ENCODE peak calls at places on chromosomes 2 and 18, in seven cellular contexts. T is effector memory CD4-positive, alpha-beta T cell; A is esophagus muscularis mucosa; B is mucosa of descending colon; X is pancreas; U is HL-60; Q is GM23248. H is an unnamed sample.

GRCh38 chr2:112705576-112705975 is 15.2 kb upstream of the NT5DC4 start:
- DNase-seq in T (no peak), A (no peak), B (no peak), X (no peak), U (no peak), Q (no peak), H (no peak)

GRCh38 chr2:191190439-191190838 is 39.6 kb upstream of the STAT4 start:
- DNase-seq in T (no peak), A (peak; percentile 72), B (no peak), X (no peak), U (no peak), Q (no peak), H (no peak)

GRCh38 chr2:216286616-216287231 is 85.6 kb downstream of the MARCHF4 start:
- DNase-seq in T (no peak), A (no peak), B (no peak), X (no peak), U (no peak), Q (peak; percentile 4), H (peak; percentile 52)

GRCh38 chr2:27078267-27079194 is at the start of gene EMILIN1:
- DNase-seq in T (no peak), A (peak; percentile 97), B (peak; percentile 61), X (no peak), U (no peak), Q (peak; percentile 96), H (peak; percentile 94)

GRCh38 chr18:51664236-51664635 is 466.8 kb upstream of the MEX3C start:
- DNase-seq in T (no peak), A (no peak), B (no peak), X (no peak), U (no peak), Q (no peak), H (no peak)

GRCh38 chr2:112482309-112483046 is 522 bp downstream of the TTL start:
- DNase-seq in T (peak; percentile 13), A (no peak), B (peak; percentile 35), X (peak; percentile 38), U (peak; percentile 20), Q (peak; percentile 69), H (peak; percentile 60)

GRCh38 chr2:169776483-169776802 is 22.2 kb upstream of the SSB start:
- DNase-seq in T (no peak), A (no peak), B (no peak), X (no peak), U (no peak), Q (no peak), H (peak; percentile 6)

GRCh38 chr2:220370764-220371163 is 743.3 kb downstream of the SLC4A3 start:
- DNase-seq in T (no peak), A (no peak), B (no peak), X (no peak), U (no peak), Q (no peak), H (no peak)

GRCh38 chr2:145538661-145539319 is 1018.9 kb upstream of the ZEB2 start:
- DNase-seq in T (no peak), A (no peak), B (no peak), X (no peak), U (no peak), Q (no peak), H (no peak)

GRCh38 chr2:67899187-67899586 is 163.6 kb downstream of the C1D start:
- DNase-seq in T (no peak), A (no peak), B (no peak), X (peak; percentile 41), U (no peak), Q (no peak), H (no peak)

GRCh38 chr2:28601612-28602011 is 105.8 kb downstream of the PLB1 start:
- DNase-seq in T (no peak), A (no peak), B (no peak), X (no peak), U (no peak), Q (no peak), H (no peak)

GRCh38 chr18:73218293-73218692 is 350.5 kb upstream of the NETO1 start:
- DNase-seq in T (no peak), A (no peak), B (no peak), X (no peak), U (no peak), Q (no peak), H (no peak)

GRCh38 chr2:169143998-169144397 is 74.6 kb downstream of the DHRS9 start:
- DNase-seq in T (no peak), A (peak; percentile 50), B (no peak), X (no peak), U (no peak), Q (no peak), H (no peak)

GRCh38 chr2:218428846-218429558 is 10.1 kb downstream of the VIL1 start:
- DNase-seq in T (no peak), A (no peak), B (no peak), X (no peak), U (no peak), Q (no peak), H (no peak)
- H3K4me3 ChIP-seq in T (no peak overlapping the region), A (no peak overlapping the region), B (no peak overlapping the region), X (no peak overlapping the region), U (no peak overlapping the region), Q (no peak overlapping the region), H (no peak overlapping the region)

GRCh38 chr2:118854507-118855300 is 7.3 kb upstream of the EN1 start:
- DNase-seq in T (no peak), A (no peak), B (no peak), X (no peak), U (no peak), Q (no peak), H (no peak)

GRCh38 chr2:118853129-118853640 is 5.7 kb upstream of the EN1 start:
- DNase-seq in T (no peak), A (no peak), B (no peak), X (no peak), U (no peak), Q (no peak), H (no peak)

GRCh38 chr2:118852605-118853128 is 5.2 kb upstream of the EN1 start:
- DNase-seq in T (no peak), A (no peak), B (no peak), X (no peak), U (no peak), Q (no peak), H (no peak)

GRCh38 chr2:118855451-118856279 is 8.2 kb upstream of the EN1 start:
- DNase-seq in T (peak; percentile 56), A (no peak), B (peak; percentile 85), X (peak; percentile 85), U (peak; percentile 51), Q (peak; percentile 94), H (peak; percentile 60)

GRCh38 chr2:118853647-118854367 is 6.4 kb upstream of the EN1 start:
- DNase-seq in T (no peak), A (no peak), B (no peak), X (no peak), U (no peak), Q (no peak), H (no peak)
- H3K4me3 ChIP-seq in T (no peak overlapping the region), A (no peak overlapping the region), B (no peak overlapping the region), X (no peak overlapping the region), U (no peak overlapping the region), Q (no peak overlapping the region), H (peak overlapping the region; percentile 64)

GRCh38 chr2:109172556-109173105 is 43.6 kb downstream of the SH3RF3 start:
- DNase-seq in T (no peak), A (no peak), B (no peak), X (no peak), U (no peak), Q (peak; percentile 36), H (peak; percentile 65)

GRCh38 chr2:109173311-109174171 is 44.5 kb downstream of the SH3RF3 start:
- DNase-seq in T (no peak), A (no peak), B (peak; percentile 25), X (no peak), U (no peak), Q (peak; percentile 93), H (peak; percentile 96)

GRCh38 chr2:109175350-109175678 is 46.3 kb downstream of the SH3RF3 start:
- DNase-seq in T (no peak), A (no peak), B (no peak), X (no peak), U (no peak), Q (no peak), H (no peak)

GRCh38 chr2:109174626-109175349 is 45.8 kb downstream of the SH3RF3 start:
- DNase-seq in T (no peak), A (no peak), B (no peak), X (no peak), U (no peak), Q (peak; percentile 16), H (no peak)

GRCh38 chr2:109174214-109174613 is 45.2 kb downstream of the SH3RF3 start:
- DNase-seq in T (no peak), A (no peak), B (no peak), X (no peak), U (no peak), Q (peak; percentile 40), H (no peak)
- H3K4me3 ChIP-seq in T (no peak overlapping the region), A (no peak overlapping the region), B (no peak overlapping the region), X (no peak overlapping the region), U (no peak overlapping the region), Q (peak overlapping the region; percentile 47), H (no peak overlapping the region)

GRCh38 chr2:96485751-96486643 is 19.2 kb downstream of the NEURL3 start:
- DNase-seq in T (peak; percentile 60), A (no peak), B (peak; percentile 82), X (peak; percentile 65), U (peak; percentile 54), Q (peak; percentile 94), H (peak; percentile 80)
- H3K4me3 ChIP-seq in T (peak overlapping the region; percentile 56), A (peak overlapping the region; percentile 60), B (no peak overlapping the region), X (no peak overlapping the region), U (peak overlapping the region; percentile 30), Q (peak overlapping the region; percentile 70), H (no peak overlapping the region)

GRCh38 chr2:222837643-222838056 is 23.2 kb upstream of the ACSL3 start:
- DNase-seq in T (no peak), A (no peak), B (no peak), X (no peak), U (no peak), Q (peak; percentile 59), H (peak; percentile 50)
- H3K4me3 ChIP-seq in T (no peak overlapping the region), A (no peak overlapping the region), B (no peak overlapping the region), X (no peak overlapping the region), U (no peak overlapping the region), Q (no peak overlapping the region), H (no peak overlapping the region)

DNA sequence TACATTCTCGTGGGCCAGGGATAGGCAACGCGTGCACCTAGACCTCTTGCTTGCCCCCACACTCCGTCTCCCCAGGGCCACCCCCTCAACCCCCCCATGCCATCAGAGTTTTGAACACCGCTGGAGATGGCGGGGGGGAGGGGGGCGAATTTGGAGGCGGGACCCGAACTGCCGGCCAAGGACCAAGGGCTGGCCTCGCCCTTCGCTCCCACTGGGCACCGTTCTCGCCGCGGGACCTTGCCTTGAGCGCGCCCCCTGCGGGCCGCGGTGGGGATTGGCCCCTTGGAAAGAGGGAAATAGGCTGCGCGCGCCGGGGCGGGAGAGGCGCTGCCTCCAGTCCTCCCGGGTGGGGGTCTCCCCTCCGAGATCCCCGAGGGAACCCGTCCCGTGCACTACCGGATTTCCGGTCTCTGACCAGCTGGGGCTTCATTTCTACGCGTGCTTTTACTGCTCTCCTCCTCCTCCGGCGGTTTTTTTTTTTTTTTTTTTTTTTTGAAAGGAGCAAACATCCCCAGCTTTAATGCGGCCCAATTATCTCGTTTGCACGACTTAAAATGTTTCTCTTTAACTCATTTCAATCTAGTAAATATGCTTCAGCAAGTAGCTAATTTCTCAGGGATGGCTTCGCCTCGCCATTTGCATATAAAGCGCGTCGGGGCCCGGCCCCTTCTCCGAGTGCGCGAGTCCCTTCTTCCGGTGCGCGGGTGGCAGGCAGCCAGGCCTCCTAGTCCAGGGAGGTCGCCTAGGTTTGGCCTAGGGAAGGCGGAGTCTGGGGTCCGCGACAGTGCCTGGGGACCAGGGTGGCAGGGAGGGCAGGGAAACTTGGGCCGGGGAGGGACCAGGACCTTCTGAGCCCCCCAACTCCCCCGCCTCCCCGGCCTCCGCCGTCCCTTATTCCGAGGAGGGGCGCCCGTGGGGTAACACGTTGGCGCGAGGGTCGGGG is 10.1 kb upstream of the GBX2 start:
- DNase-seq in T (no peak), A (no peak), B (peak; percentile 75), X (peak; percentile 58), U (no peak), Q (peak; percentile 77), H (peak; percentile 55)
- H3K4me3 ChIP-seq in T (no peak overlapping the region), A (peak overlapping the region; percentile 45), B (no peak overlapping the region), X (no peak overlapping the region), U (no peak overlapping the region), Q (peak overlapping the region; percentile 61), H (peak overlapping the region; percentile 50)

GRCh38 chr2:158745067-158745865 is 49.9 kb upstream of the DAPL1 start:
- DNase-seq in T (no peak), A (no peak), B (peak; percentile 72), X (peak; percentile 35), U (no peak), Q (peak; percentile 72), H (peak; percentile 68)
- H3K4me3 ChIP-seq in T (no peak overlapping the region), A (no peak overlapping the region), B (no peak overlapping the region), X (no peak overlapping the region), U (no peak overlapping the region), Q (no peak overlapping the region), H (no peak overlapping the region)